ENCODE peak calls at places on chromosomes 3 and 15, in four cellular contexts. V, N, T and Q are unnamed samples.
A peak's percentile ranks its signal among the peaks of the same experiment; 100 is the strongest.

GRCh38 chr15:31306426-31307269 is 20.0 kb upstream of the KLF13 start:
- DNase-seq in T (no peak), V (no peak), N (peak; percentile 61), Q (no peak)

GRCh38 chr15:100330221-100330620 is 11.6 kb downstream of the ADAMTS17 start:
- DNase-seq in T (no peak), V (peak; percentile 36), N (no peak), Q (no peak)

GRCh38 chr3:3798641-3799113 is 554 bp upstream of the LRRN1 start:
- DNase-seq in T (no peak), V (no peak), N (peak; percentile 85), Q (no peak)

GRCh38 chr15:91946075-91946474 is 92.6 kb downstream of the SLCO3A1 start:
- DNase-seq in V (no peak), T (no peak), N (no peak), Q (no peak)

GRCh38 chr3:37652851-37653250 is 208.8 kb upstream of the CTDSPL start:
- DNase-seq in T (no peak), V (no peak), N (no peak), Q (no peak)

GRCh38 chr15:76840830-76841460 is 64.2 kb downstream of the SCAPER start:
- DNase-seq in T (peak; percentile 14), V (peak; percentile 45), N (no peak), Q (peak; percentile 14)

GRCh38 chr3:54733079-54733478 is 194.8 kb downstream of the LRTM1 start:
- DNase-seq in V (no peak), T (no peak), N (no peak), Q (no peak)

GRCh38 chr3:62587579-62588031 is 214.3 kb upstream of the FEZF2 start:
- DNase-seq in N (no peak), V (no peak), T (peak; percentile 78), Q (peak; percentile 90)

GRCh38 chr15:50685191-50685975 is 1.2 kb downstream of the TRPM7 start:
- DNase-seq in N (no peak), V (peak; percentile 2), T (no peak), Q (no peak)

GRCh38 chr15:50681467-50681866 is 5.1 kb downstream of the TRPM7 start:
- DNase-seq in V (no peak), T (no peak), N (no peak), Q (no peak)

GRCh38 chr15:50685976-50686467 is 575 bp downstream of the TRPM7 start:
- DNase-seq in T (no peak), N (peak; percentile 88), V (peak; percentile 84), Q (peak; percentile 25)

GRCh38 chr15:50687302-50687902 is 805 bp upstream of the TRPM7 start:
- DNase-seq in T (no peak), N (no peak), V (no peak), Q (no peak)

DNA sequence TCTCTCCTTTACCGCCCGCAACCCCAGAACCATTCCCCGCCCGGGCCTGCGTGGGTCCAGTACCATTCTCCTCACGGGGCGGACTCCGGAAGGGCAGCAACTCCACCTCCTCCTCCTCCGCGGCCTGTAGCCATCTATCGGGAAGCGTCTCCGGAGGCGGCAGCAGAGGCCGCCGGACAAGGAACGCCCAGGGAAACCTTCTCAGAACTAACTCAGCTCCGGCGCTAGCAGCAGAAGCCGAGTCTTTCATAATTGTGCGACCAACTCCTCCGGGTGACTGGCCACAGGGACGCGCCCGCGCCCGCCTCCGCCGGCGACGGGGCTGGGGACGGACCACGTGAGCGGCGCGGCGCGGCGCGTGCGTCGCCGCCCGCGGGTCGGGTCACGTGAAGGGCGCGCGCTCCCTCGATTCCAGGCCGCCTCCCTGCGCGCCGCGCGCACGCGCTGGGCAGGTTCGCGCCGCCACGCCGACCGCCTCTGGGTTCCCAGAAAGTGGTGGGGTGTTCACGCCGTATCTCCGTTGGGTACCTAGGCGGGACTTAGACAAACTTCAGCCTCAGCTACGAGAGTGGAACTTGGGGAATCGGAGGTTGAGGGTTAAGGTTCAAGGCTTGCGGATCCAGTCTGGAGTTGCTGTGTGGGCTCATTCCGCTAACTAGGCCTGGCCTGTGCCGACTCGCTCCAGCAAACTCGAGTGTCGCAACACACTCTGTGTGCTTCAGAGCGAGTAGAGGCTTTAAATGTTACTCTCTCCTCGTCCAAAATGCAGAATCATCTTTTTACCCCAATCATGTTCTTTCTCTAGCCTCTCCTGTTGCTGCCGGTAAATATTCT is at the start of gene TRPM7:
- DNase-seq in V (peak; percentile 94), T (peak; percentile 37), N (peak; percentile 99), Q (peak; percentile 68)
- TF ChIP-seq CTCF in V (no peak), T (no peak), N (no peak), Q (peak; percentile 37)

DNA sequence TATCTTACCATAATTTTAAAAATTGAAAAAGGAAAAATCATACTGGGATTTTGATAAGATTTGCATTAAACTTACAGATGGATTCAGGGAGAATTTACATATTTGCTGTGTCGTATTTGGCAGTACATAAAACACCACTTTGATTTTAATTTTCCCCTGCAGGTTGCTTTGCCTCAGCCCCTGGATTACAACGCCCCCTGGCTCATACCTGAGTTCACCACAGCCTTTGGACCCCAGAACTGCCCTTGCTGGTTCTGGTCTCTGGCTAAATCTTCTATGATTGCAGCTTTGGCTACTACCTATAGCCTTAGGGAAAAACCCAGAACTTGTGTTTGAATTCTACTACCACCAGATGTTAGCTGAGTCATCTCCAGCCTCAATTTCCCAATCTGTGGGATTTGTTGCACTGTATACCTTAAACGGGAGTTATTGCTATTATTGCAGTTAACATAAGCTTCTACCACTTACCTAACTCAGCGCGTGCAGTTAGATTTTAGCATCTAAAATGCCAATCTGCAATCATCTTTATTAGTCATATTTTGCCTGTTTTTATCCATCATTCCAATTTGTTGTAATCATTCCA is 315.7 kb upstream of the GADL1 start:
- DNase-seq in V (no peak), N (no peak), T (no peak), Q (no peak)
- TF ChIP-seq CTCF in V (no peak), N (no peak), T (no peak), Q (peak; percentile 15)

GRCh38 chr15:32855942-32856341 is 138.1 kb downstream of the GREM1 start:
- DNase-seq in T (peak; percentile 97), V (no peak), N (no peak), Q (peak; percentile 98)
- TF ChIP-seq CTCF in T (peak; percentile 36), V (no peak), N (no peak), Q (no peak)

GRCh38 chr3:109553573-109554371 is 216.4 kb upstream of the DPPA4 start:
- DNase-seq in N (no peak), V (no peak), T (no peak), Q (peak; percentile 19)
- TF ChIP-seq CTCF in N (no peak), V (no peak), T (no peak), Q (peak; percentile 17)

GRCh38 chr3:48776854-48777253 is 59.8 kb upstream of the IP6K2 start:
- DNase-seq in V (no peak), T (no peak), N (no peak), Q (no peak)
- TF ChIP-seq CTCF in V (no peak), T (no peak), N (no peak), Q (no peak)

GRCh38 chr3:87260270-87260669 is 16.1 kb downstream of the POU1F1 start:
- DNase-seq in V (peak; percentile 55), N (no peak), T (peak; percentile 3), Q (peak; percentile 57)
- TF ChIP-seq CTCF in V (peak; percentile 71), N (peak; percentile 62), T (peak; percentile 76), Q (peak; percentile 69)

GRCh38 chr3:148723591-148723990 is 25.9 kb downstream of the AGTR1 start:
- DNase-seq in N (no peak), V (no peak), T (no peak), Q (peak; percentile 94)

GRCh38 chr3:148717918-148718317 is 20.2 kb downstream of the AGTR1 start:
- DNase-seq in N (no peak), T (no peak), V (no peak), Q (no peak)

GRCh38 chr3:148720873-148721272 is 23.2 kb downstream of the AGTR1 start:
- DNase-seq in N (no peak), T (no peak), V (no peak), Q (no peak)

GRCh38 chr3:148716657-148717056 is 19.0 kb downstream of the AGTR1 start:
- DNase-seq in V (no peak), T (no peak), N (no peak), Q (no peak)

DNA sequence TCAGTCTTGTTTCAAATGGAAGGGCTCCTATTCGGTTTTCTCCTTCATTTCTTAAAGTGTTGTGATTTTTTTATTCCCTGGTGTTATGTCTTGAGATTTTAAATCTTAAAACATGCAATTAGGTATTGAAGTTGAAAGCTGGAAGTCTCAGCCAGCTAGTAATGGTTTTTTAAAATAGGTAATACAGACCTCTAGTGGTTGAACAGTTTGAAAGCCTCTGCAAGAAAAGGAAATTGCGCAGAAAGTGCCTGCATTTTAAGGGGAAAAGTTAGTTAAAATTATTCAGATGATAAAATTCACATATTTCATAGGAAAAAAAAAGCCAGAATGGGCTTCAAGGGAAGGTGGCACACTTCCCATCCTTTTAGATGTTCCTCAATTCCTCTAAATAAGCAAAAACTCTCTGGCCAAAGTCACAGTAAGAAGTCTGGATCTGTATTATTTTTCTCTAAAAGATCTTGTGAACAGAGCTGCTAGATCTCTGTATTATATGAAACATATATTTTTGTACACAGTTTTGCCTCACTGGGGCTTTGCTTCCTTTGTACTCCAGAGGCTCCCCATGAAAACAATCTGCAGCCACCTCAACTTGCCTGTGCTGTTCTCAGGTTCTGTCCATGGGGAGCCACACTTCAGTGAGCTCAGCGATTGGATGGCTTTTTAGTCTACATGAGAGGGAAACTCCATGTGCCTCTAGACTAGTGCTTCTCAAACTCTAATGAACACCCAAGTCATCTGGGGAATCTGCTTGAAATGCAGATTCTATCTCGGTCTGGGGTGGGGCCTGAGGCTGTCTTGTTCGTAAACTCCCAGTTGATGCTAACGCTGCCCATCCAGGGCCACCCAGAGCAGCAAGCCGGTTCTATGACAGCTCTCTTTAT is 21.5 kb downstream of the AGTR1 start:
- DNase-seq in T (no peak), N (no peak), V (no peak), Q (no peak)
- TF ChIP-seq CTCF in T (peak; percentile 49), N (peak; percentile 27), V (no peak), Q (peak; percentile 50)